ENCODE peak calls at places on chromosomes 13 and 19, in five cellular contexts. L, S, Z, T and D are unnamed samples.

GRCh38 chr13:89401209-89401810 is 1730.1 kb downstream of the SLITRK5 start:
- DNase-seq in L (no peak), S (no peak), Z (no peak), T (no peak), D (no peak)

GRCh38 chr13:51044023-51044665 is 66.9 kb downstream of the C13orf42 start:
- DNase-seq in L (no peak), S (peak; percentile 46), Z (no peak), T (no peak), D (no peak)

GRCh38 chr13:110257408-110257807 is 49.5 kb downstream of the COL4A1 start:
- DNase-seq in L (no peak), S (no peak), Z (no peak), T (no peak), D (no peak)

GRCh38 chr13:42814868-42815267 is 33.5 kb downstream of the FAM216B start:
- DNase-seq in L (no peak), S (no peak), Z (no peak), T (no peak), D (no peak)

GRCh38 chr13:32165791-32166190 is 134.2 kb downstream of the FRY start:
- DNase-seq in L (no peak), S (no peak), Z (no peak), T (no peak), D (no peak)

GRCh38 chr19:27672309-27673047 is 1540.5 kb downstream of the UQCRFS1 start:
- DNase-seq in L (no peak), S (no peak), Z (no peak), T (no peak), D (no peak)

GRCh38 chr13:39148513-39148961 is 110.3 kb downstream of the NHLRC3 start:
- DNase-seq in L (no peak), S (no peak), Z (no peak), T (no peak), D (no peak)

GRCh38 chr13:49443327-49443688 is 556 bp downstream of the CAB39L start:
- DNase-seq in L (no peak), S (no peak), Z (peak; percentile 40), T (no peak), D (no peak)

GRCh38 chr13:50365300-50365682 is 350.0 kb downstream of the KCNRG start:
- DNase-seq in L (no peak), S (no peak), Z (no peak), T (no peak), D (no peak)

GRCh38 chr19:40157059-40157458 is 34.2 kb upstream of the MAP3K10 start:
- DNase-seq in L (no peak), S (no peak), Z (no peak), T (no peak), D (no peak)

GRCh38 chr13:107211073-107211472 is 643.1 kb upstream of the ARGLU1 start:
- DNase-seq in L (peak; percentile 22), S (peak; percentile 84), Z (peak; percentile 78), T (no peak), D (peak; percentile 46)

GRCh38 chr19:39082745-39083598 is 1.2 kb upstream of the ACP7 start:
- DNase-seq in L (no peak), S (no peak), Z (no peak), T (no peak), D (no peak)

DNA sequence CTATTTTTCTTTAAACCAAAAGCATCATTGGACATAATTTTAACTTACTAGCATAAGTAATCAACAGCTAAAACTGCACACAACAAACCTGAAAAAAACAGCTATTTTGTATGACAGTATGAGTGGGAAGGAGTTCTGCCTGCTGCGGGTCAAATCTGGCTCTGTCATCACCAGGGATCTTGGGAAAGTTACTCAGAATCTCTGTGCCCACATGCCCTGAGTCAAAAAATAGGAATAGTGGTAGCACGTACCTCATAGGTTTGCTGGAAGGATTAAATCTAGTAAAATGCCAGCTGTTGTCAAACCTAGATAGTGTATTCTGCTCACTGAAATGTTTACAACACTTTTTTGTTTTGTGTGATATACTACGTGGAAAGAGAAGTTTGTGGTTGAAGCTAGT is 1.1 kb downstream of the CLN5 start:
- DNase-seq in L (no peak), S (no peak), Z (no peak), T (no peak), D (no peak)
- TF ChIP-seq SRF in L (no peak), S (no peak), Z (no peak), T (no peak), D (no peak)

GRCh38 chr19:18161691-18162039 is 8.7 kb downstream of the PIK3R2 start:
- DNase-seq in L (no peak), S (no peak), Z (no peak), T (no peak), D (no peak)

GRCh38 chr19:18167011-18167410 is 6.6 kb upstream of the IFI30 start:
- DNase-seq in L (no peak), S (no peak), Z (no peak), T (no peak), D (no peak)

GRCh38 chr19:18165794-18166544 is 7.6 kb upstream of the IFI30 start:
- DNase-seq in L (no peak), S (no peak), Z (no peak), T (no peak), D (no peak)

GRCh38 chr19:18160792-18161690 is 8.1 kb downstream of the PIK3R2 start:
- DNase-seq in L (no peak), S (peak; percentile 92), Z (peak; percentile 43), T (no peak), D (peak; percentile 95)

GRCh38 chr19:18164072-18164471 is 9.5 kb upstream of the IFI30 start:
- DNase-seq in L (no peak), S (no peak), Z (no peak), T (no peak), D (no peak)
- TF ChIP-seq SRF in L (no peak), S (no peak), Z (no peak), T (no peak), D (no peak)

GRCh38 chr13:28705734-28706133 is 13.0 kb downstream of the SLC46A3 start:
- DNase-seq in L (no peak), S (no peak), Z (no peak), T (no peak), D (no peak)

GRCh38 chr13:28710161-28710560 is 8.6 kb downstream of the SLC46A3 start:
- DNase-seq in L (no peak), S (no peak), Z (no peak), T (no peak), D (no peak)

GRCh38 chr13:28704282-28704681 is 14.5 kb downstream of the SLC46A3 start:
- DNase-seq in L (no peak), S (no peak), Z (no peak), T (no peak), D (no peak)

GRCh38 chr13:28704919-28705318 is 13.9 kb downstream of the SLC46A3 start:
- DNase-seq in L (no peak), S (no peak), Z (no peak), T (no peak), D (no peak)

GRCh38 chr13:28707629-28708427 is 10.9 kb downstream of the SLC46A3 start:
- DNase-seq in L (no peak), S (no peak), Z (no peak), T (peak; percentile 94), D (no peak)
- TF ChIP-seq SRF in L (no peak), S (no peak), Z (no peak), T (no peak), D (no peak)

GRCh38 chr13:44331912-44332840 is 41.4 kb upstream of the SERP2 start:
- DNase-seq in L (no peak), S (no peak), Z (no peak), T (no peak), D (no peak)
- TF ChIP-seq SRF in L (no peak), S (no peak), Z (no peak), T (no peak), D (no peak)

GRCh38 chr13:113064534-113065405 is 40.8 kb upstream of the F7 start:
- DNase-seq in L (peak; percentile 56), S (no peak), Z (no peak), T (no peak), D (peak; percentile 30)
- TF ChIP-seq SRF in L (no peak), S (no peak), Z (no peak), T (no peak), D (no peak)

GRCh38 chr13:98766716-98767115 is 14.2 kb upstream of the SLC15A1 start:
- DNase-seq in L (no peak), S (no peak), Z (no peak), T (no peak), D (no peak)

GRCh38 chr13:98771838-98772611 is 19.6 kb upstream of the SLC15A1 start:
- DNase-seq in L (no peak), S (no peak), Z (no peak), T (no peak), D (no peak)

GRCh38 chr13:98769736-98770135 is 17.3 kb upstream of the SLC15A1 start:
- DNase-seq in L (no peak), S (no peak), Z (no peak), T (no peak), D (no peak)

GRCh38 chr13:98766120-98766519 is 13.6 kb upstream of the SLC15A1 start:
- DNase-seq in L (no peak), S (no peak), Z (no peak), T (no peak), D (no peak)

DNA sequence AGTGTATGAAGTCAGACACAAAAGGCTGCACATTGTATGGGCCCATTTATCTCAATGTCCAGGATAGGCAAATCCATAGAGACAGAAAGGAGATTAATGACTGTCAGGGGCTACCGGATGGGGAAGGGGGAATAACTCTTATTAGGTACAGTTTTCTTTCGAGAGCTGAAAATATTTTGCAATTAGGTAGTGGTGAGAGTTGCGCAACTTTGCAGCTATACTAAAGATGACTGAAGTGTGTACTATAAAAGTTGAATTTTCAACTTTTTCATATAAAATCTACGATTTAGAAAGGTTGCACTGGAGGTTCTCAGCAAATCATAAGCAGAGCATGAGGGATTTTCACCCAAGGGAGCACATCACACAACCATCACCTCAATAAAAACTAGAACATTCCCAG is 16.1 kb upstream of the SLC15A1 start:
- DNase-seq in L (no peak), S (no peak), Z (no peak), T (no peak), D (no peak)
- TF ChIP-seq SRF in L (no peak), S (no peak), Z (no peak), T (no peak), D (no peak)

GRCh38 chr19:4539697-4540581 is at the start of gene LRG1:
- DNase-seq in L (no peak), S (no peak), Z (peak; percentile 86), T (peak; percentile 30), D (peak; percentile 88)
- TF ChIP-seq SRF in L (no peak), S (no peak), Z (peak; percentile 17), T (no peak), D (no peak)

GRCh38 chr19:3543150-3544053 is 4.4 kb downstream of the TEKTIP1 start:
- DNase-seq in L (no peak), S (no peak), Z (no peak), T (no peak), D (no peak)
- TF ChIP-seq SRF in L (no peak), S (no peak), Z (no peak), T (no peak), D (no peak)